ENCODE peak calls at places on chromosomes 13 and 19, in four cellular contexts. S is SK-N-SH, J is GM23248, N is neural progenitor cell. X is an unnamed sample.

GRCh38 chr13:69418319-69418718 is 689.3 kb upstream of the ATXN8OS start:
- DNase-seq in N (no peak), S (no peak), J (no peak), X (peak; percentile 35)

GRCh38 chr13:108944760-108945159 is 315.3 kb downstream of the MYO16 start:
- DNase-seq in S (no peak), J (peak; percentile 88), N (no peak), X (no peak)

GRCh38 chr19:15616183-15616582 is 1.2 kb downstream of the CYP4F8 start:
- DNase-seq in J (no peak), N (no peak), S (no peak), X (no peak)

GRCh38 chr19:33040994-33041827 is 23.5 kb downstream of the RHPN2 start:
- DNase-seq in J (peak; percentile 16), S (no peak), N (no peak), X (no peak)

GRCh38 chr13:26785845-26786630 is 25.5 kb upstream of the GPR12 start:
- DNase-seq in S (no peak), J (no peak), N (peak; percentile 30), X (peak; percentile 79)

GRCh38 chr19:44673510-44673909 is 2.2 kb downstream of the CEACAM19 start:
- DNase-seq in N (no peak), S (no peak), J (no peak), X (no peak)

GRCh38 chr13:97225533-97225932 is 3.4 kb downstream of the MBNL2 start:
- DNase-seq in J (no peak), N (no peak), S (no peak), X (no peak)

GRCh38 chr13:20192470-20193141 is at the start of gene GJB2:
- DNase-seq in J (peak; percentile 30), S (peak; percentile 51), N (peak; percentile 49), X (peak; percentile 43)

GRCh38 chr19:56566904-56567273 is 379 bp upstream of the ZNF470 start:
- DNase-seq in N (no peak), J (peak; percentile 63), S (peak; percentile 68), X (peak; percentile 46)

GRCh38 chr13:73366241-73366640 is 307.4 kb downstream of the KLF5 start:
- DNase-seq in J (no peak), N (no peak), S (no peak), X (no peak)

GRCh38 chr13:40794414-40795368 is 5.3 kb downstream of the SLC25A15 start:
- DNase-seq in J (no peak), S (no peak), N (no peak), X (no peak)

GRCh38 chr13:113625965-113626661 is 31.9 kb downstream of the ATP4B start:
- DNase-seq in J (peak; percentile 51), S (no peak), N (no peak), X (no peak)

GRCh38 chr19:53328967-53329366 is 4.6 kb upstream of the ZNF845 start:
- DNase-seq in N (no peak), J (peak; percentile 62), S (peak; percentile 38), X (peak; percentile 75)

GRCh38 chr13:24520733-24521132 is 8.2 kb upstream of the PARP4 start:
- DNase-seq in S (no peak), N (no peak), J (no peak), X (no peak)

GRCh38 chr13:20198781-20199180 is 6.0 kb upstream of the GJB2 start:
- DNase-seq in N (no peak), J (no peak), S (no peak), X (no peak)

GRCh38 chr19:1172353-1173159 is 1.5 kb downstream of the SBNO2 start:
- DNase-seq in N (peak; percentile 52), J (peak; percentile 77), S (peak; percentile 64), X (no peak)

GRCh38 chr19:4051175-4052101 is 15.3 kb downstream of the ZBTB7A start:
- DNase-seq in S (no peak), J (peak; percentile 94), N (no peak), X (no peak)

GRCh38 chr19:35601971-35602370 is 10.6 kb upstream of the HAUS5 start:
- DNase-seq in S (no peak), J (no peak), N (no peak), X (no peak)

GRCh38 chr13:83622422-83622784 is 259.9 kb downstream of the SLITRK1 start:
- DNase-seq in S (no peak), N (no peak), J (peak; percentile 4), X (no peak)

GRCh38 chr13:79681069-79681468 is 200.1 kb downstream of the NDFIP2 start:
- DNase-seq in N (no peak), S (no peak), J (no peak), X (peak; percentile 10)

GRCh38 chr19:38559428-38560401 is 58.0 kb downstream of the MAP4K1 start:
- DNase-seq in J (peak; percentile 45), S (no peak), N (no peak), X (no peak)

GRCh38 chr19:47819841-47820244 is 1.9 kb upstream of the CRX start:
- DNase-seq in N (peak; percentile 95), J (no peak), S (no peak), X (peak; percentile 61)

GRCh38 chr13:23701646-23702045 is 131.4 kb downstream of the TNFRSF19 start:
- DNase-seq in N (no peak), J (no peak), S (no peak), X (no peak)

GRCh38 chr13:49569993-49570689 is 15.2 kb downstream of the RCBTB1 start:
- DNase-seq in J (peak; percentile 3), S (peak; percentile 31), N (no peak), X (no peak)

GRCh38 chr19:13884726-13885591 is 8.0 kb downstream of the NANOS3 start:
- DNase-seq in N (no peak), J (no peak), S (peak; percentile 33), X (no peak)

GRCh38 chr19:35257113-35257461 is 8.3 kb downstream of the LSR start:
- DNase-seq in S (no peak), J (no peak), N (no peak), X (no peak)

GRCh38 chr13:39776439-39776838 is 121.0 kb downstream of the COG6 start:
- DNase-seq in N (no peak), S (no peak), J (peak; percentile 45), X (no peak)

GRCh38 chr13:60369242-60369641 is 27.8 kb upstream of the TDRD3 start:
- DNase-seq in J (peak; percentile 7), S (peak; percentile 3), N (no peak), X (peak; percentile 24)

GRCh38 chr13:94181461-94182107 is 297.9 kb downstream of the DCT start:
- DNase-seq in S (no peak), N (no peak), J (no peak), X (no peak)

GRCh38 chr13:39422845-39423565 is 180.0 kb downstream of the LHFPL6 start:
- DNase-seq in S (no peak), J (peak; percentile 21), N (no peak), X (peak; percentile 38)

GRCh38 chr13:99991013-99991805 is 9.6 kb downstream of the ZIC2 start:
- DNase-seq in N (peak; percentile 39), J (no peak), S (peak; percentile 26), X (peak; percentile 68)

GRCh38 chr13:31242342-31242741 is 42.6 kb downstream of the B3GLCT start:
- DNase-seq in J (peak; percentile 58), S (no peak), N (no peak), X (no peak)

GRCh38 chr19:35380450-35381124 is 9.7 kb downstream of the GPR42 start:
- DNase-seq in S (no peak), N (no peak), J (no peak), X (no peak)

GRCh38 chr19:35712910-35713845 is 4.6 kb upstream of the KMT2B start:
- DNase-seq in N (no peak), S (no peak), J (no peak), X (peak; percentile 32)

GRCh38 chr13:83620535-83621220 is 261.6 kb downstream of the SLITRK1 start:
- DNase-seq in J (peak; percentile 76), S (no peak), N (no peak), X (no peak)

GRCh38 chr19:27858981-27859581 is 1353.9 kb downstream of the UQCRFS1 start:
- DNase-seq in S (no peak), N (no peak), J (no peak), X (no peak)
- TF ChIP-seq EZH2phosphoT487 in S (no peak), N (no peak), J (no peak), X (no peak)

DNA sequence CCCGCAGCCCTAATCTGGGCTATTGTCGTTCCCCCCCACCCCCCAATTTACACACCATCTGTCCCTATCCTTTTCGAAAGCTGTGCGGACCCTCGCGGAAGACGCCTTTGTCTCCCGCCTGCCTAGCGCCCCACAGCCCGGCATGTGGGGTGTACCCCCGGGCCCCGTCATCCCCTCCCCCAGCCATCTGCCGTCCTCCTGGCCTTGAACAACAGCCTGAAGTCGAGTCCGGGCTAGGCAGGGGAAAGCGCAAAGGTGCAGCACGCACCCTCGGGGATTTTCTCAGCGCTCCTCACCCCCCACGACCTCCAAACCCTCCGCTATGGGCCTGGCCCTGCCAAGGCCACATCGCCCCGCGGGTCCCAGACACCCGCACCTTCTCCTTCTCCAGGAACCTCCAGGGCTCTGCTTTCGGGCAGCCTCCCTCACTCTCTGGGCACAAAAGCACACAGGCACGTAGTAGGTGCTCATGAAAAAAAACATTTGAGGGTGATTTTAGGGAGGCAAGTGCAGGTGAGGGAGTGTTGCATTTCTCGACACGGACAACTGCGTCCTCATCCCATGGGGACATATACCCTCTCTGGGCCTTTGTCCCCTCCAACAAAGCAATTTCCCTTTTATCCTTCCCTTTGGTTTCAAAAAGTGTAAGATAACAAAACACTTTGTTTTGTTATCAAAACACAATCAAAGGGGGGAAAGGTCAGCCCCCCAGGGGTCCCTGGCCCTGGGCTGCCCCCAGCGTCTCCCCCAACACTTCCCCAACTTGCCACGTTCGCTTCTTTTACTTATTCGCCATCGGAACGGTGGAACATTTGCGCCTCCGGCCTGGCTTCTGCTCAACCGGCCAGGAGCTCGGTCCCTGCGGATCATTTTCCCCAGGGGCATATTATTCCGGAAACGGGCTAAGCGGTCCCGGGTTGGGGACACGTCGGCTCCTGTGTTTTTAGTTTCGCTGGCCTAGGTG is 16.4 kb downstream of the CCDC124 start:
- DNase-seq in N (peak; percentile 43), S (no peak), J (no peak), X (no peak)
- H3K4me1 ChIP-seq in N (peaks cover 49% of the 10 kb centered on the region), S (peaks cover 22% of the 10 kb centered on the region), J (no peaks in the 10 kb centered on the region), X (peaks cover 35% of the 10 kb centered on the region)

GRCh38 chr19:19079571-19079970 is 15.8 kb downstream of the SLC25A42 start:
- DNase-seq in S (no peak), J (no peak), N (no peak), X (no peak)

GRCh38 chr19:19081642-19082151 is 17.9 kb downstream of the SLC25A42 start:
- DNase-seq in S (no peak), N (no peak), J (no peak), X (no peak)

GRCh38 chr19:19077103-19077502 is 13.3 kb downstream of the SLC25A42 start:
- DNase-seq in J (no peak), S (no peak), N (no peak), X (no peak)

GRCh38 chr19:19075126-19075525 is 11.3 kb downstream of the SLC25A42 start:
- DNase-seq in S (no peak), N (no peak), J (no peak), X (no peak)

GRCh38 chr19:19078801-19079200 is 15.0 kb downstream of the SLC25A42 start:
- DNase-seq in J (peak; percentile 9), S (no peak), N (no peak), X (no peak)
- TF ChIP-seq EZH2phosphoT487 in J (no peak), S (no peak), N (no peak), X (no peak)

GRCh38 chr13:27973291-27973690 is 4.2 kb upstream of the CDX2 start:
- DNase-seq in N (no peak), J (no peak), S (no peak), X (no peak)

GRCh38 chr13:27973956-27974662 is 5.0 kb upstream of the CDX2 start:
- DNase-seq in S (peak; percentile 14), N (no peak), J (no peak), X (no peak)

GRCh38 chr13:27971776-27972618 is 2.9 kb upstream of the CDX2 start:
- DNase-seq in N (no peak), S (no peak), J (no peak), X (no peak)

GRCh38 chr13:27971236-27971645 is 2.1 kb upstream of the CDX2 start:
- DNase-seq in J (no peak), S (peak; percentile 12), N (peak; percentile 95), X (peak; percentile 95)

GRCh38 chr13:27972619-27972877 is 3.4 kb upstream of the CDX2 start:
- DNase-seq in S (no peak), N (no peak), J (no peak), X (no peak)
- H3K4me1 ChIP-seq in S (no peaks in the 10 kb centered on the region), N (peaks cover 50% of the 10 kb centered on the region), J (no peaks in the 10 kb centered on the region), X (peaks cover 53% of the 10 kb centered on the region)

X was measured in GM23338.